ENCODE peak calls at places on chromosomes 2 and 18, in seven cellular contexts. W, U, X, R, E, S and Q are unnamed samples. For H3K4me1, the result is how much of the 10 kb centered on the place peaks cover.

GRCh38 chr2:152486048-152486736 is 151.2 kb downstream of the FMNL2 start:
- DNase-seq in W (no peak), U (no peak), X (no peak), R (no peak), E (no peak), S (peak), Q (peak)

GRCh38 chr2:241739177-241739576 is 4.7 kb downstream of the D2HGDH start:
- DNase-seq in W (no peak), U (no peak), X (no peak), R (no peak), E (no peak), S (no peak), Q (no peak)

GRCh38 chr2:97712693-97713295 is 582 bp upstream of the ZAP70 start:
- DNase-seq in W (no peak), U (no peak), X (no peak), R (no peak), E (no peak), S (no peak), Q (no peak)

GRCh38 chr2:64839844-64840243 is 149.4 kb upstream of the SLC1A4 start:
- DNase-seq in W (no peak), U (no peak), X (peak), R (no peak), E (no peak), S (no peak), Q (no peak)

GRCh38 chr2:236974752-236975151 is 110.9 kb upstream of the COPS8 start:
- DNase-seq in W (no peak), U (no peak), X (no peak), R (no peak), E (no peak), S (no peak), Q (no peak)

GRCh38 chr2:67871696-67872320 is 191.0 kb downstream of the C1D start:
- DNase-seq in W (no peak), U (no peak), X (peak), R (no peak), E (peak), S (peak), Q (no peak)

GRCh38 chr2:184780384-184780783 is 182.1 kb downstream of the ZNF804A start:
- DNase-seq in W (no peak), U (no peak), X (no peak), R (no peak), E (no peak), S (no peak), Q (no peak)

GRCh38 chr2:25567406-25567805 is 106.0 kb downstream of the DTNB start:
- DNase-seq in W (no peak), U (no peak), X (peak), R (no peak), E (no peak), S (peak), Q (peak)

GRCh38 chr2:42048318-42049251 is 764 bp downstream of the PKDCC start:
- DNase-seq in W (no peak), U (no peak), X (peak), R (peak), E (peak), S (no peak), Q (no peak)

GRCh38 chr2:161030260-161031063 is 129.8 kb upstream of the TANK start:
- DNase-seq in W (peak), U (no peak), X (peak), R (peak), E (no peak), S (peak), Q (no peak)

GRCh38 chr2:28387082-28387960 is 5.3 kb upstream of the FOSL2 start:
- DNase-seq in W (no peak), U (no peak), X (peak), R (no peak), E (no peak), S (no peak), Q (no peak)

GRCh38 chr2:204794624-204795023 is 249.3 kb downstream of the PARD3B start:
- DNase-seq in W (no peak), U (no peak), X (no peak), R (no peak), E (no peak), S (no peak), Q (no peak)

GRCh38 chr2:11222845-11223244 is 67.6 kb downstream of the SLC66A3 start:
- DNase-seq in W (no peak), U (no peak), X (no peak), R (no peak), E (no peak), S (no peak), Q (no peak)

GRCh38 chr2:11228692-11229091 is 73.4 kb downstream of the SLC66A3 start:
- DNase-seq in W (no peak), U (no peak), X (no peak), R (no peak), E (no peak), S (no peak), Q (no peak)

GRCh38 chr2:11224887-11225286 is 69.6 kb downstream of the SLC66A3 start:
- DNase-seq in W (no peak), U (no peak), X (no peak), R (no peak), E (no peak), S (no peak), Q (no peak)

DNA sequence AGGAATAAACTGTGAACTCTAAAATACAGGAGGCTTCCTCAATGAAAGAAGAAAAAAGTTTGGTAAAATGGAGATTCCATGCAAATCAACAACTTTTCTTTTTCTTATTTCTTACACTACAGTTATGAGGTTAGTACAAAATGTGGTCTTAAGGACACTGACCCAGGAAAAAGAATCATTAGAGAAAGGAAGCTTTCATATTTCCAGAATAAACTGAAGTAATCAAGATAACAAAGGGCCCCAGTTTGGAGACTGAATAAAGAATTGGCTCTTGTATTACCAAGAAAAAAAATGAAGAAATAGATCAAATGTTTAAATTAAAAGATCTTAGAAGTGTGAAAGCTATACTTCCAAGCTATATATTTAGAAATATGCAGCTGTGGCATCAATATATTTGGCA is 72.3 kb downstream of the SLC66A3 start:
- DNase-seq in W (no peak), U (no peak), X (no peak), R (no peak), E (no peak), S (no peak), Q (no peak)
- H3K4me1 ChIP-seq in W (under half), U (under half), X (under half), R (under half), E (under half), S (under half), Q (under half)

GRCh38 chr18:48570313-48570712 is 31.5 kb downstream of the CTIF start:
- DNase-seq in W (no peak), U (no peak), X (no peak), R (no peak), E (no peak), S (no peak), Q (no peak)

GRCh38 chr18:48567388-48567787 is 28.6 kb downstream of the CTIF start:
- DNase-seq in W (no peak), U (no peak), X (no peak), R (no peak), E (no peak), S (no peak), Q (no peak)

GRCh38 chr18:48571619-48572384 is 33.0 kb downstream of the CTIF start:
- DNase-seq in W (no peak), U (no peak), X (peak), R (no peak), E (no peak), S (no peak), Q (no peak)

GRCh38 chr18:48569139-48569914 is 30.5 kb downstream of the CTIF start:
- DNase-seq in W (no peak), U (no peak), X (no peak), R (no peak), E (no peak), S (no peak), Q (no peak)

DNA sequence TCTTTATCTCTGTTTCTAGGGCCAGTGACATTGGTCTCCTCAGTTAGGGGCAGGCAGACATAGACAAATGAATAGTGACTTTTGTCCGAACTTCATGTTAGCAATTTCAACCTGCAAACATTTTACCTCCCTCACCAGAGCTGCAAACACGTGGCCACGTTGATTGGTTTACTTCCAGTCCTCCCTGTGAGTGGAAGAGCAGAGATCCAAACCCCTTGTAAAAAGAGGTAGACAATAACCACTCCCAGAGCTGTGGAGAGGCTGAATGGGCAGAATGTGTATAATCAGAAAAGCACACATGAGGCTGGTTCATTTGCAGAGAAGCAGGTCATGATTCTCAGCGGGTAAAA is 31.1 kb downstream of the CTIF start:
- DNase-seq in W (no peak), U (no peak), X (no peak), R (no peak), E (no peak), S (no peak), Q (no peak)
- H3K27ac ChIP-seq in W (no peak), U (no peak), X (no peak), R (no peak), E (no peak), S (no peak), Q (no peak)

GRCh38 chr2:24049485-24050021 is at the start of gene FKBP1B:
- DNase-seq in W (peak), U (peak), X (peak), R (peak), E (peak), S (peak), Q (peak)
- H3K4me1 ChIP-seq in W (under half), U (under half), X (under half), R (under half), E (under half), S (under half), Q (under half)

GRCh38 chr2:169301596-169302330 is 60.6 kb downstream of the LRP2 start:
- DNase-seq in W (no peak), U (no peak), X (no peak), R (no peak), E (no peak), S (no peak), Q (no peak)

GRCh38 chr2:169300617-169301530 is 61.5 kb downstream of the LRP2 start:
- DNase-seq in W (no peak), U (no peak), X (no peak), R (no peak), E (no peak), S (no peak), Q (no peak)

GRCh38 chr2:169298007-169298406 is 64.3 kb downstream of the LRP2 start:
- DNase-seq in W (no peak), U (no peak), X (no peak), R (no peak), E (no peak), S (no peak), Q (no peak)

GRCh38 chr2:169302364-169302763 is 60.0 kb downstream of the LRP2 start:
- DNase-seq in W (no peak), U (no peak), X (no peak), R (no peak), E (no peak), S (no peak), Q (no peak)

GRCh38 chr2:169303579-169304285 is 58.6 kb downstream of the LRP2 start:
- DNase-seq in W (no peak), U (no peak), X (no peak), R (no peak), E (no peak), S (no peak), Q (no peak)
- H3K27ac ChIP-seq in W (peak), U (no peak), X (no peak), R (no peak), E (no peak), S (no peak), Q (no peak)

DNA sequence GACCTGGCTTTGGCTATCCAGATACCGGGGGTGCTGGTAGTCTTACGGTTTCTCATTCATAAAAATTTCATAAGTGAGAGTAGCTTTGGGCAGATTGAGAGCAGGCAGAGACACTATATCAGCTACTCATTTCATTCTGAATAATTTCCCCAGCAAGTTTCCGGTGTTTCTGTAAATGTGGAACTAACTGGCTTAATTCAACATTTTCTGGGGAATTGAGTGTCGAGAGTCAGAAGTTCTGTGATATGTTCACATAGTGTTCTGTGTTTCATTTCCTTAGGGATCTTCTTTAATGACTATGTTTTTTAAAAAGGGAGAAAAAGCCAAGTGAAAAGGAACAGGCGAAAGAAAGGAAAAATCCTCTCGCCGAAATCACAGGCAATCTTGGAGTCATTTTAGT is 38.1 kb upstream of the HDAC4 start:
- DNase-seq in W (no peak), U (no peak), X (no peak), R (no peak), E (no peak), S (no peak), Q (no peak)
- H3K4me1 ChIP-seq in W (under half), U (under half), X (under half), R (under half), E (under half), S (under half), Q (under half)

DNA sequence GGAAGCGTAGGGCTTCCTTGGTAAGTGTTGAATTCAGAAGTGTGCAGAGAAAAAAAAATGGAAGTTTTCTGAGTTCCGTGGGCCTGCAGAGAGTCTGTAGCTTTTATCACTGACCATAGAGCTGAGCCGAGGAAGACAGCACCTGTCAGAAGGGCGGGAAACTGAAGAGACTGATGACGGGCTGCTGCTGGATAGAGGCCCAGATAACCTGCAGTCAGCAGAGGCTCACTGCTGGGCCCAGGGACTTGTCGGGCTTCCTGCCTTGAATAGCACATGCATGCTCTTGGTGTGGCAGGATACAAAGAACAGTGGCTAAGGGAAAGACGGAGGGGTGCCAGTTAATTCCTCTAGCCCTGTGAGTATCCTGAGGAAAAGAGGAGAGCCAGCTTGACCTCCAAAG is 166.4 kb downstream of the MGAT5 start:
- DNase-seq in W (no peak), U (peak), X (no peak), R (no peak), E (no peak), S (no peak), Q (no peak)
- H3K27ac ChIP-seq in W (no peak), U (peak), X (no peak), R (peak), E (no peak), S (no peak), Q (no peak)

GRCh38 chr2:173037245-173038106 is 38.2 kb upstream of the MAP3K20 start:
- DNase-seq in W (no peak), U (peak), X (no peak), R (no peak), E (peak), S (no peak), Q (no peak)
- H3K4me1 ChIP-seq in W (under half), U (under half), X (under half), R (under half), E (under half), S (under half), Q (under half)

DNA sequence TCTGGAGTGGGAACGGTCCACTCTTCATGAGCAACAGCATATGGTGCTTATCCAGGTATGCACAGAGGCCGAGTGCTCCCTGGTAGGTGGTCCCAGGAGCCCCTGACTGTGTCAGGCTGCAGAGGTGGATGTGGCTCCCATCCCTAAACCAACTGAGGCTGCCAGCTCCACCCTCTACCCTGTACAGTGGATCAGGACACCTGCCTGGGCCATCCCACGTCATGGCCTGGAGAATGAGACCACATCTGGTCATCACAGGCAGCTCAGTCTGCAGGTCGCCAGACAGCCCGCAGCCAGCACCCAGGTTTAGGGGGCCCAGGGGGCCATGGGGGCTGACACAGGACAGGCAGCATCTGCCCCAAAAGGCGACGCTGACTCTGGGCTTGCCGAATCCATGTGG is 100.3 kb upstream of the TMEM18 start:
- DNase-seq in W (no peak), U (no peak), X (no peak), R (no peak), E (no peak), S (no peak), Q (no peak)
- H3K27ac ChIP-seq in W (no peak), U (no peak), X (no peak), R (no peak), E (no peak), S (no peak), Q (no peak)

GRCh38 chr2:207812858-207813175 is 43.1 kb upstream of the FZD5 start:
- DNase-seq in W (no peak), U (no peak), X (no peak), R (no peak), E (no peak), S (no peak), Q (no peak)
- H3K4me1 ChIP-seq in W (under half), U (under half), X (under half), R (under half), E (under half), S (under half), Q (under half)